ENCODE peak calls at places on chromosomes 11 and 22, in four cellular contexts. J is stimulated activated CD4-positive, alpha-beta T cell treated with anti-CD3 and anti-CD28 coated beads, Interleukin-15, amount 100 ng/mL, for 24 hours; Z is effector CD8-positive, alpha-beta T cell; U is cardiac fibroblast. N is an unnamed sample.

GRCh38 chr11:95338430-95338991 is 107.5 kb upstream of the SESN3 start:
- DNase-seq in Z (no peak), J (peak), U (peak), N (no peak)

GRCh38 chr11:134488913-134489312 is 76.9 kb upstream of the B3GAT1 start:
- DNase-seq in U (no peak), Z (no peak), J (no peak), N (no peak)

GRCh38 chr11:110446594-110446993 is 16.8 kb downstream of the FDX1 start:
- DNase-seq in U (no peak), J (no peak), Z (no peak), N (no peak)

GRCh38 chr11:78812513-78813293 is 238.0 kb upstream of the NARS2 start:
- DNase-seq in U (no peak), J (no peak), Z (no peak), N (no peak)

GRCh38 chr11:117179048-117179999 is 781 bp downstream of the SIDT2 start:
- DNase-seq in U (peak), J (peak), Z (peak), N (peak)

GRCh38 chr11:24357620-24358386 is 139.1 kb upstream of the LUZP2 start:
- DNase-seq in J (no peak), Z (no peak), U (no peak), N (no peak)

GRCh38 chr11:101880208-101880607 is 34.6 kb upstream of the CEP126 start:
- DNase-seq in Z (no peak), J (no peak), U (peak), N (no peak)

GRCh38 chr22:30947821-30948454 is 20.6 kb downstream of the MORC2 start:
- DNase-seq in U (peak), J (no peak), Z (no peak), N (no peak)

GRCh38 chr11:127238321-127238720 is 237.8 kb upstream of the KIRREL3 start:
- DNase-seq in U (no peak), Z (no peak), J (no peak), N (no peak)